ENCODE peak calls at places on chromosomes 16 and 17, in eight cellular contexts. One of them, this sample, is unnamed.

GRCh38 chr16:89887243-89887642 is 13.9 kb downstream of the TCF25 start:
- DNase-seq in endothelial cell of umbilical vein: no peak
- DNase-seq in CD8-positive, alpha-beta T cell: no peak
- DNase-seq in astrocyte: no peak
- DNase-seq in tibial nerve: no peak
- DNase-seq in IMR-90: no peak
- DNase-seq in uterus: no peak
- DNase-seq in AG04450: no peak
- DNase-seq in this sample: no peak

GRCh38 chr16:73047221-73047535 is 750 bp downstream of the ZFHX3 start:
- DNase-seq in uterus: no peak
- DNase-seq in CD8-positive, alpha-beta T cell: no peak
- DNase-seq in astrocyte: peak; percentile 85
- DNase-seq in endothelial cell of umbilical vein: no peak
- DNase-seq in IMR-90: peak; percentile 57
- DNase-seq in tibial nerve: no peak
- DNase-seq in AG04450: no peak
- DNase-seq in this sample: no peak

GRCh38 chr17:11742891-11743290 is 144.6 kb downstream of the DNAH9 start:
- DNase-seq in astrocyte: no peak
- DNase-seq in CD8-positive, alpha-beta T cell: no peak
- DNase-seq in uterus: no peak
- DNase-seq in IMR-90: no peak
- DNase-seq in endothelial cell of umbilical vein: no peak
- DNase-seq in AG04450: no peak
- DNase-seq in tibial nerve: no peak
- DNase-seq in this sample: no peak

GRCh38 chr17:57921342-57921741 is 33.9 kb downstream of the CUEDC1 start:
- DNase-seq in endothelial cell of umbilical vein: no peak
- DNase-seq in tibial nerve: peak; percentile 43
- DNase-seq in uterus: peak; percentile 61
- DNase-seq in astrocyte: peak; percentile 52
- DNase-seq in IMR-90: peak; percentile 59
- DNase-seq in CD8-positive, alpha-beta T cell: no peak
- DNase-seq in AG04450: no peak
- DNase-seq in this sample: peak; percentile 30

GRCh38 chr17:62998665-62999393 is 32.8 kb downstream of the TANC2 start:
- DNase-seq in endothelial cell of umbilical vein: no peak
- DNase-seq in IMR-90: no peak
- DNase-seq in uterus: no peak
- DNase-seq in CD8-positive, alpha-beta T cell: no peak
- DNase-seq in tibial nerve: no peak
- DNase-seq in astrocyte: peak; percentile 41
- DNase-seq in AG04450: no peak
- DNase-seq in this sample: no peak

GRCh38 chr17:2688351-2689342 is 22.9 kb downstream of the CLUH start:
- DNase-seq in endothelial cell of umbilical vein: no peak
- DNase-seq in IMR-90: no peak
- DNase-seq in CD8-positive, alpha-beta T cell: no peak
- DNase-seq in astrocyte: no peak
- DNase-seq in tibial nerve: no peak
- DNase-seq in uterus: peak; percentile 31
- DNase-seq in AG04450: no peak
- DNase-seq in this sample: no peak

GRCh38 chr16:67198238-67198734 is 645 bp upstream of the ELMO3 start:
- DNase-seq in CD8-positive, alpha-beta T cell: no peak
- DNase-seq in tibial nerve: no peak
- DNase-seq in AG04450: no peak
- DNase-seq in astrocyte: no peak
- DNase-seq in IMR-90: peak; percentile 29
- DNase-seq in uterus: no peak
- DNase-seq in endothelial cell of umbilical vein: peak; percentile 63
- DNase-seq in this sample: no peak

GRCh38 chr16:74372369-74372768 is 3.7 kb upstream of the NPIPB15 start:
- DNase-seq in endothelial cell of umbilical vein: no peak
- DNase-seq in uterus: no peak
- DNase-seq in astrocyte: no peak
- DNase-seq in IMR-90: no peak
- DNase-seq in CD8-positive, alpha-beta T cell: no peak
- DNase-seq in AG04450: no peak
- DNase-seq in tibial nerve: no peak
- DNase-seq in this sample: no peak

GRCh38 chr16:30927789-30928378 is 4.5 kb downstream of the FBXL19 start:
- DNase-seq in AG04450: no peak
- DNase-seq in CD8-positive, alpha-beta T cell: no peak
- DNase-seq in endothelial cell of umbilical vein: peak; percentile 36
- DNase-seq in astrocyte: peak; percentile 14
- DNase-seq in IMR-90: peak; percentile 25
- DNase-seq in tibial nerve: no peak
- DNase-seq in uterus: peak; percentile 58
- DNase-seq in this sample: peak; percentile 57

GRCh38 chr17:29619251-29619650 is 3.5 kb downstream of the CORO6 start:
- DNase-seq in AG04450: no peak
- DNase-seq in tibial nerve: no peak
- DNase-seq in CD8-positive, alpha-beta T cell: no peak
- DNase-seq in IMR-90: peak; percentile 36
- DNase-seq in uterus: no peak
- DNase-seq in astrocyte: no peak
- DNase-seq in endothelial cell of umbilical vein: peak; percentile 42
- DNase-seq in this sample: no peak

GRCh38 chr16:19481291-19481690 is 40.6 kb downstream of the GDE1 start:
- DNase-seq in IMR-90: no peak
- DNase-seq in tibial nerve: no peak
- DNase-seq in astrocyte: peak; percentile 12
- DNase-seq in AG04450: no peak
- DNase-seq in endothelial cell of umbilical vein: no peak
- DNase-seq in uterus: no peak
- DNase-seq in CD8-positive, alpha-beta T cell: no peak
- DNase-seq in this sample: no peak

GRCh38 chr16:66878067-66878466 is 2.2 kb upstream of the PDP2 start:
- DNase-seq in IMR-90: no peak
- DNase-seq in astrocyte: peak; percentile 54
- DNase-seq in endothelial cell of umbilical vein: no peak
- DNase-seq in CD8-positive, alpha-beta T cell: no peak
- DNase-seq in uterus: no peak
- DNase-seq in AG04450: no peak
- DNase-seq in tibial nerve: no peak
- DNase-seq in this sample: no peak

GRCh38 chr16:19757762-19758595 is 39.9 kb downstream of the IQCK start:
- DNase-seq in astrocyte: no peak
- DNase-seq in tibial nerve: no peak
- DNase-seq in CD8-positive, alpha-beta T cell: no peak
- DNase-seq in uterus: no peak
- DNase-seq in endothelial cell of umbilical vein: no peak
- DNase-seq in IMR-90: peak; percentile 40
- DNase-seq in AG04450: no peak
- DNase-seq in this sample: no peak

DNA sequence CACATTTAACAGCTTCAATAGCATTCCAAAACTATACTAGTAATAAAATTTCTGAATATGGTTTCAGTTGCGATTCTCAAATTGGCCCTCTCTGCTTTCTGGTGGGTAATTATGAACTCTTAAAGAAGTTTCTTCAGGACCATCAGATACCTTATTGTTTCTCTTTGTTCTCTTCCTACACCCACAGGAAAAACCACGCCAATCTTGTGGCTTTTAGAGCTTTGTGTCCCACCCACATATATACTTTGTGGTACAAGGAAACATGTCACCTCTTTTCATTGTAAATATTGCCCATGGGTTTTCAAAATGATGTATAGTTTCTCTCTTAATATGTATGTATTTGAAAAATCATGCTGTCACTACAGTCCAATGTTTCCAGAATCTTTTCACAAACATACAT is 12.1 kb downstream of the ABCA9 start:
- DNase-seq in CD8-positive, alpha-beta T cell: no peak
- DNase-seq in AG04450: no peak
- DNase-seq in endothelial cell of umbilical vein: no peak
- DNase-seq in astrocyte: no peak
- DNase-seq in tibial nerve: no peak
- DNase-seq in IMR-90: no peak
- DNase-seq in uterus: no peak
- DNase-seq in this sample: no peak
- H3K27ac ChIP-seq in CD8-positive, alpha-beta T cell: no peak overlapping the region
- H3K27ac ChIP-seq in AG04450: no peak overlapping the region
- H3K27ac ChIP-seq in endothelial cell of umbilical vein: peak overlapping the region; percentile 95
- H3K27ac ChIP-seq in astrocyte: no peak overlapping the region
- H3K27ac ChIP-seq in tibial nerve: no peak overlapping the region
- H3K27ac ChIP-seq in IMR-90: peak overlapping the region; percentile 99
- H3K27ac ChIP-seq in uterus: peak overlapping the region; percentile 66
- H3K27ac ChIP-seq in this sample: no peak overlapping the region

DNA sequence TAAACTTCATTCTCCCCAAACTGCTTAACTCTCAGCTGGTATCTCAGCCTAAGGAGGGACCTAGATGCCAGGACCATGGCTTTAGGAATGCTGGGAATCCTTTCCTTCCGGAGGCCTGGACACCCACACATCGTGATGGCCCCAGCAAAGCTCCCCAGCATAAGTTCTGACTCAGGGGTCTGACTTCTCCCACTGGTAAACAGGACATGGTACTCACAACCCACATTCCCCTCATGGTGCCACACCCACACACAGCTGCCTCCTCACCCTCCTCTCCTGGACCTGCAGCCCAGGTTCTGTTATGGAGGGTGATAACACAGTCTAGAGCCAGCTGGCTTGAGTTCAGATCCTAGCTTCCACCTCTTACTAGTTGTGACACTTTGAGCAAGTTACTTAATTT is 710 bp upstream of the RNF227 start:
- DNase-seq in endothelial cell of umbilical vein: no peak
- DNase-seq in tibial nerve: no peak
- DNase-seq in uterus: peak; percentile 48
- DNase-seq in astrocyte: peak; percentile 74
- DNase-seq in CD8-positive, alpha-beta T cell: peak; percentile 10
- DNase-seq in IMR-90: peak; percentile 80
- DNase-seq in AG04450: no peak
- DNase-seq in this sample: no peak
- H3K27ac ChIP-seq in endothelial cell of umbilical vein: no peak overlapping the region
- H3K27ac ChIP-seq in tibial nerve: peak overlapping the region; percentile 100
- H3K27ac ChIP-seq in uterus: peak overlapping the region; percentile 97
- H3K27ac ChIP-seq in astrocyte: peak overlapping the region; percentile 81
- H3K27ac ChIP-seq in CD8-positive, alpha-beta T cell: no peak overlapping the region
- H3K27ac ChIP-seq in IMR-90: peak overlapping the region; percentile 90
- H3K27ac ChIP-seq in AG04450: peak overlapping the region; percentile 89
- H3K27ac ChIP-seq in this sample: peak overlapping the region; percentile 90

DNA sequence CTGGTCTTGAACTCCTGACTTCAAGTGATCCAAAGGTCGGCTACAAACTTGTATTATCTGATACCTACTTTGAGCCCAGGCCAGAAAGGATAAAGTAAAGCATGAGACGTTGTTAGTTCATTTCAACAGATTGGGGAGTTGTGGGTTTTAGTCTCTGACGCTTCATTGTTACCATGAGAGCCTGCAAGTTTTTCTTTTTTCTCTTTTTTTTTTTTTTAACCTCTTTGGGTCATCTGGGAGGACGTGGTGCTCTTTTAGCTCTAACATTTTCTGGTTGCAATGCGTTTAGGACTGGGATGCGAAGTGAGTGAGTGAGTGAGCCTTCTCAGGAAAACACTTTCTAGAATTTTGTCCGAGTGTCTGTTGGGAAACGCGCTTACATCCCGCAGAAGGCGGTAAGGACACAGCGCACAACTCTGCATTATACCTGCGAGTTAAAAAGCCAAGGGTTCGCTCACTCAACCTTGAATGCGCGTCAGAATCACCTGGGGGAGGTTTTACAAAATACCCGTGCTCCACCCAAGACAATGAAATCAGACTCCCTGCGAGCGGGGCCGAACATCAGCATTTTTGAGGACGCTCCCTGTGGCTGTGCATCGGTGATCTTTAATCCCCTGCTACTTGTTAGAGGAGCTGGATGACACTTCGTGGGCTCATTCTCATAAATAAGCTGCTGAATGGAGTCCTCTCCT is 704 bp upstream of the RNF135 start:
- DNase-seq in IMR-90: no peak
- DNase-seq in astrocyte: peak; percentile 7
- DNase-seq in CD8-positive, alpha-beta T cell: peak; percentile 29
- DNase-seq in endothelial cell of umbilical vein: no peak
- DNase-seq in AG04450: no peak
- DNase-seq in uterus: no peak
- DNase-seq in tibial nerve: no peak
- DNase-seq in this sample: no peak
- H3K27ac ChIP-seq in IMR-90: peak overlapping the region; percentile 68
- H3K27ac ChIP-seq in astrocyte: peak overlapping the region; percentile 63
- H3K27ac ChIP-seq in CD8-positive, alpha-beta T cell: no peak overlapping the region
- H3K27ac ChIP-seq in endothelial cell of umbilical vein: peak overlapping the region; percentile 76
- H3K27ac ChIP-seq in AG04450: peak overlapping the region; percentile 77
- H3K27ac ChIP-seq in uterus: peak overlapping the region; percentile 93
- H3K27ac ChIP-seq in tibial nerve: peak overlapping the region; percentile 94
- H3K27ac ChIP-seq in this sample: peak overlapping the region; percentile 85

GRCh38 chr17:66578781-66579489 is 256.0 kb upstream of the CACNG5 start:
- DNase-seq in endothelial cell of umbilical vein: peak; percentile 28
- DNase-seq in tibial nerve: no peak
- DNase-seq in uterus: no peak
- DNase-seq in CD8-positive, alpha-beta T cell: no peak
- DNase-seq in astrocyte: no peak
- DNase-seq in IMR-90: no peak
- DNase-seq in AG04450: no peak
- DNase-seq in this sample: no peak

GRCh38 chr17:66580178-66580577 is 254.7 kb upstream of the CACNG5 start:
- DNase-seq in AG04450: peak; percentile 57
- DNase-seq in IMR-90: peak; percentile 76
- DNase-seq in uterus: peak; percentile 58
- DNase-seq in tibial nerve: no peak
- DNase-seq in endothelial cell of umbilical vein: peak; percentile 66
- DNase-seq in CD8-positive, alpha-beta T cell: no peak
- DNase-seq in astrocyte: peak; percentile 41
- DNase-seq in this sample: no peak

GRCh38 chr17:66582373-66583111 is 252.4 kb upstream of the CACNG5 start:
- DNase-seq in AG04450: no peak
- DNase-seq in IMR-90: no peak
- DNase-seq in tibial nerve: no peak
- DNase-seq in endothelial cell of umbilical vein: no peak
- DNase-seq in uterus: no peak
- DNase-seq in CD8-positive, alpha-beta T cell: no peak
- DNase-seq in astrocyte: no peak
- DNase-seq in this sample: no peak

GRCh38 chr17:66583112-66583748 is 251.7 kb upstream of the CACNG5 start:
- DNase-seq in astrocyte: no peak
- DNase-seq in uterus: no peak
- DNase-seq in CD8-positive, alpha-beta T cell: no peak
- DNase-seq in endothelial cell of umbilical vein: no peak
- DNase-seq in tibial nerve: no peak
- DNase-seq in IMR-90: no peak
- DNase-seq in AG04450: no peak
- DNase-seq in this sample: no peak

DNA sequence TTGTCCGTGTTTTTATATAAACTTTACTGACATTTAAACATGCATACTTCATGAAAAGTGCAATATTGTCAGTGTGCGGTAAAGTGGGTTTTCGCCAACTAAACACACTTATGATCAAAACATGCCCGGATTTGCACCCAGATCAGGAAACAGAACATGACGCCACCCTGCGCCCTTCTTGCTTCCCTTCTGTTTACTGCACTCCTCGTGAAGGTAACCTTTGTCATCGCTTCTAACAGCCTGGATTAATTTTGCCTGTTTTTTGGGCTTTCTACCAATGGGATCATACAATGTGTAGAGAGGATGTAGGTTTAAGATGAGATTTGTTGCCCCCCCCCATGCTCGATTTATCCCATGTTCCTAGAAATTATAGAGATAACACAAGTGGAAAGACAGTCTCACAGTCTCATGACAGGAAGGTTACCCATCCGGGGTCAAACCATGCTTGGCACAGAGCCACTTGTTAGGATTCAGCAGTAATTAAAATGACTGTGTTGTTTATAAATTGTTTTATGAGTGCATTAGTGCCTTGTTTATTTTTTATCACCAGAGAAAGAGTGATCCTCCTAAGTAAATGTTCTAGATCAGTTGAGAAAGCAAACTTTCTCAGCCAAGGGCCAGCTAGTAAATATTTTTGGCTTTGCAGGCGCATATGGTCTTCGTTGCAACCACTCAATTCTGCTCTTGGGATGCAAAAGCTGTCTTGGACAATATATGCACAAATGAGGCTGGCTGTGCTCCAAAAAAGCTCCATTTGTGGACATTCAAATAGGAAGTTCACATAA is 254.1 kb upstream of the CACNG5 start:
- DNase-seq in IMR-90: peak; percentile 28
- DNase-seq in AG04450: no peak
- DNase-seq in endothelial cell of umbilical vein: peak; percentile 55
- DNase-seq in tibial nerve: peak; percentile 39
- DNase-seq in uterus: peak; percentile 82
- DNase-seq in astrocyte: no peak
- DNase-seq in CD8-positive, alpha-beta T cell: no peak
- DNase-seq in this sample: no peak
- H3K27ac ChIP-seq in IMR-90: peak overlapping the region; percentile 60
- H3K27ac ChIP-seq in AG04450: peak overlapping the region; percentile 75
- H3K27ac ChIP-seq in endothelial cell of umbilical vein: peak overlapping the region; percentile 72
- H3K27ac ChIP-seq in tibial nerve: peak overlapping the region; percentile 80
- H3K27ac ChIP-seq in uterus: peak overlapping the region; percentile 64
- H3K27ac ChIP-seq in astrocyte: no peak overlapping the region
- H3K27ac ChIP-seq in CD8-positive, alpha-beta T cell: no peak overlapping the region
- H3K27ac ChIP-seq in this sample: no peak overlapping the region